ENCODE peak calls at places on chromosomes 1 and 21, in six cellular contexts. C is ovary, L is fibroblast of lung, K is fibroblast of mammary gland, Z is fibroblast of pulmonary artery, O is retinal pigment epithelial cell. N is an unnamed sample.

GRCh38 chr1:96236156-96236739 is 485.3 kb upstream of the PTBP2 start:
- DNase-seq in C (no peak), L (peak), K (peak), Z (peak), O (peak), N (peak)

GRCh38 chr21:42435401-42435800 is 31.7 kb downstream of the UBASH3A start:
- DNase-seq in C (no peak), L (no peak), K (no peak), Z (no peak), O (no peak), N (no peak)

GRCh38 chr1:60835649-60836048 is 246.7 kb upstream of the NFIA start:
- DNase-seq in C (no peak), L (no peak), K (no peak), Z (no peak), O (no peak), N (no peak)

GRCh38 chr1:15833069-15833679 is 14.3 kb upstream of the SPEN start:
- DNase-seq in C (peak), L (peak), K (peak), Z (no peak), O (no peak), N (no peak)

GRCh38 chr1:219086956-219087469 is 86.7 kb upstream of the LYPLAL1 start:
- DNase-seq in C (no peak), L (peak), K (peak), Z (no peak), O (no peak), N (no peak)

GRCh38 chr1:93042134-93042821 is 36.8 kb upstream of the MTF2 start:
- DNase-seq in C (no peak), L (no peak), K (no peak), Z (no peak), O (no peak), N (no peak)

GRCh38 chr1:115545791-115546733 is 95.7 kb upstream of the VANGL1 start:
- DNase-seq in C (peak), L (peak), K (peak), Z (peak), O (peak), N (peak)

GRCh38 chr1:229156819-229157218 is 114.1 kb upstream of the RAB4A start:
- DNase-seq in C (no peak), L (peak), K (peak), Z (peak), O (no peak), N (peak)

GRCh38 chr21:44462834-44463200 is 7.5 kb downstream of the LRRC3 start:
- DNase-seq in C (no peak), L (no peak), K (no peak), Z (no peak), O (no peak), N (no peak)

GRCh38 chr21:25107708-25108107 is 499.6 kb downstream of the MRPL39 start:
- DNase-seq in C (no peak), L (peak), K (peak), Z (peak), O (peak), N (peak)

GRCh38 chr1:89025928-89026327 is 3.3 kb upstream of the GBP3 start:
- DNase-seq in C (no peak), L (no peak), K (no peak), Z (no peak), O (no peak), N (no peak)

GRCh38 chr1:89023026-89023425 is 360 bp upstream of the GBP3 start:
- DNase-seq in C (no peak), L (no peak), K (no peak), Z (no peak), O (no peak), N (no peak)

GRCh38 chr1:89022167-89022959 is at the start of gene GBP3:
- DNase-seq in C (no peak), L (peak), K (peak), Z (peak), O (no peak), N (peak)
- H3K4me3 ChIP-seq in C (peak), L (peak), K (peak), Z (peak), O (peak), N (peak)

DNA sequence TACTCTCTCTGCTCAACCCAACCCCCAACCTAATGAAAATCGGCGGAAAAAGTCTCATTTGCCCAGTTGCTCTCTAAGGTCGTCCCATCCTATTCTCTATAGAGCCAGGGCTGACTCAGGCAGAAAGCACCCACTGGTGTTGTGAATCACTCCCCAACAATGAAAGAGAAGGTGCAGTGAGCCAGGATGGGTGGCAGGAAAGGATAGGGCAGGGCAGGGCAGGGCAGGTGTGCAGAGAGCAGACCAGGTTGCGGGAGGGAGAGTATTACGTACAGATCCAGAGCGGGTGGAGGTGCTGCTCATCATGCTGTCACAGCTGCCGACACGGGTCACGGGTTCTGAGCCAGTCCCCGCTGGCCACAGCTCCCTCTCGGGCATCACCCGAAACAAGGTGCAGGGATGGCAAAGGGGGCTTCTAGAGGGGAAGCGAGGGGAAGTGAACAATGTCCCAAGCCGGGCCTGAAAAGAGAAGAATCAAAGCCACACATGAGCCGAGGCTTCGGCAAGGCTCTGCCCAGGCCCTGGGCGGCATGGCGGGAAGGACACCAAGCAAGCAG is 5.3 kb downstream of the C1orf116 start:
- DNase-seq in C (no peak), L (no peak), K (no peak), Z (no peak), O (no peak), N (no peak)
- H3K4me3 ChIP-seq in C (no peak), L (no peak), K (no peak), Z (no peak), O (no peak), N (no peak)

GRCh38 chr1:168330285-168330684 is 49.6 kb downstream of the TBX19 start:
- DNase-seq in C (no peak), L (no peak), K (no peak), Z (no peak), O (no peak), N (no peak)
- H3K4me3 ChIP-seq in C (no peak), L (no peak), K (no peak), Z (no peak), O (no peak), N (no peak)

DNA sequence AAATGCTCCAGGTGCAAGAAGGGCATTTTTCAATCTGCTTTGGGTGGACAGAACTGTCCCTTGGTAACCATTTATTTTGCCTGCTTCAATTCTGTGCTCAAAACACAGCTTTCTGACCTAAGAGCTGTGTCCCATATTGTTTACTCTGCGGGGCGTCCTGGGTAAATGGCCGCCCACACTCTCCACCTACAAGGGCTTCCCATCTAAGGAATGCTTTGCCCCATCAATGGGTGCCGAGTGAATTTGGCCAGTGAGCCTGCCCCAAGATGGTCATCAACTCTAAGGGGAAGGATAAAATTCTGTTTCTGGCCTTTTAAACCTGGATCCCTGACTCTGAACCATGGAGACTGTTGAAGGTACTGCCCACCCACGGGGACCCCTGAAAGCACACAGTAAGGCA is 55.5 kb upstream of the FAM89A start:
- DNase-seq in C (no peak), L (no peak), K (no peak), Z (no peak), O (no peak), N (no peak)
- H3K4me3 ChIP-seq in C (no peak), L (no peak), K (no peak), Z (no peak), O (no peak), N (no peak)

N was measured in cardiac fibroblast.